ENCODE peak calls at places on chromosomes 2 and 18, in nine cellular contexts. One of them, this sample, is unnamed. For H3K36me3, the result is how much of the 10 kb centered on the place peaks cover.

GRCh38 chr2:70388813-70389212 is 86.9 kb upstream of the FAM136A start:
- DNase-seq in suprapubic skin: no peak
- DNase-seq in heart right ventricle: no peak
- DNase-seq in endothelial cell of umbilical vein: no peak
- DNase-seq in stomach: no peak
- DNase-seq in cardiac muscle cell: no peak
- DNase-seq in uterus: no peak
- DNase-seq in kidney epithelial cell: no peak
- DNase-seq in bronchial epithelial cell: no peak
- DNase-seq in this sample: no peak

GRCh38 chr2:68319397-68320117 is at the start of gene CNRIP1:
- DNase-seq in stomach: peak
- DNase-seq in bronchial epithelial cell: no peak
- DNase-seq in endothelial cell of umbilical vein: peak
- DNase-seq in suprapubic skin: peak
- DNase-seq in cardiac muscle cell: peak
- DNase-seq in heart right ventricle: peak
- DNase-seq in kidney epithelial cell: no peak
- DNase-seq in uterus: peak
- DNase-seq in this sample: peak

GRCh38 chr18:31506024-31506742 is 8.2 kb downstream of the DSG2 start:
- DNase-seq in bronchial epithelial cell: peak
- DNase-seq in kidney epithelial cell: no peak
- DNase-seq in endothelial cell of umbilical vein: peak
- DNase-seq in stomach: no peak
- DNase-seq in suprapubic skin: no peak
- DNase-seq in uterus: no peak
- DNase-seq in cardiac muscle cell: no peak
- DNase-seq in heart right ventricle: no peak
- DNase-seq in this sample: no peak

GRCh38 chr2:235506997-235507615 is 13.3 kb downstream of the AGAP1 start:
- DNase-seq in uterus: no peak
- DNase-seq in cardiac muscle cell: no peak
- DNase-seq in heart right ventricle: no peak
- DNase-seq in kidney epithelial cell: no peak
- DNase-seq in endothelial cell of umbilical vein: no peak
- DNase-seq in bronchial epithelial cell: no peak
- DNase-seq in stomach: no peak
- DNase-seq in suprapubic skin: no peak
- DNase-seq in this sample: no peak

GRCh38 chr18:66156946-66157687 is 406.3 kb downstream of the CDH7 start:
- DNase-seq in kidney epithelial cell: no peak
- DNase-seq in endothelial cell of umbilical vein: no peak
- DNase-seq in cardiac muscle cell: no peak
- DNase-seq in heart right ventricle: no peak
- DNase-seq in stomach: no peak
- DNase-seq in suprapubic skin: no peak
- DNase-seq in uterus: no peak
- DNase-seq in bronchial epithelial cell: no peak
- DNase-seq in this sample: no peak

GRCh38 chr18:2570772-2571199 is 519 bp downstream of the METTL4 start:
- DNase-seq in suprapubic skin: peak
- DNase-seq in heart right ventricle: peak
- DNase-seq in uterus: peak
- DNase-seq in endothelial cell of umbilical vein: no peak
- DNase-seq in cardiac muscle cell: peak
- DNase-seq in kidney epithelial cell: no peak
- DNase-seq in stomach: peak
- DNase-seq in bronchial epithelial cell: peak
- DNase-seq in this sample: peak

GRCh38 chr2:133641497-133641896 is 73.2 kb upstream of the NCKAP5 start:
- DNase-seq in endothelial cell of umbilical vein: no peak
- DNase-seq in suprapubic skin: peak
- DNase-seq in stomach: peak
- DNase-seq in cardiac muscle cell: no peak
- DNase-seq in bronchial epithelial cell: peak
- DNase-seq in heart right ventricle: no peak
- DNase-seq in kidney epithelial cell: no peak
- DNase-seq in uterus: no peak
- DNase-seq in this sample: peak

GRCh38 chr2:161391737-161392506 is 24.2 kb upstream of the TBR1 start:
- DNase-seq in bronchial epithelial cell: no peak
- DNase-seq in heart right ventricle: no peak
- DNase-seq in cardiac muscle cell: no peak
- DNase-seq in uterus: no peak
- DNase-seq in endothelial cell of umbilical vein: no peak
- DNase-seq in kidney epithelial cell: no peak
- DNase-seq in suprapubic skin: no peak
- DNase-seq in stomach: no peak
- DNase-seq in this sample: no peak

GRCh38 chr18:77039196-77040140 is 93.1 kb downstream of the MBP start:
- DNase-seq in uterus: no peak
- DNase-seq in cardiac muscle cell: no peak
- DNase-seq in heart right ventricle: no peak
- DNase-seq in suprapubic skin: no peak
- DNase-seq in stomach: no peak
- DNase-seq in endothelial cell of umbilical vein: no peak
- DNase-seq in kidney epithelial cell: no peak
- DNase-seq in bronchial epithelial cell: peak
- DNase-seq in this sample: no peak

GRCh38 chr2:157444643-157445040 is 753 bp upstream of the CYTIP start:
- DNase-seq in stomach: no peak
- DNase-seq in kidney epithelial cell: no peak
- DNase-seq in heart right ventricle: no peak
- DNase-seq in bronchial epithelial cell: no peak
- DNase-seq in cardiac muscle cell: no peak
- DNase-seq in suprapubic skin: no peak
- DNase-seq in endothelial cell of umbilical vein: no peak
- DNase-seq in uterus: no peak
- DNase-seq in this sample: no peak

GRCh38 chr2:71934595-71935263 is 212.9 kb downstream of the CYP26B1 start:
- DNase-seq in uterus: peak
- DNase-seq in kidney epithelial cell: no peak
- DNase-seq in suprapubic skin: no peak
- DNase-seq in bronchial epithelial cell: no peak
- DNase-seq in endothelial cell of umbilical vein: no peak
- DNase-seq in heart right ventricle: no peak
- DNase-seq in stomach: no peak
- DNase-seq in cardiac muscle cell: no peak
- DNase-seq in this sample: peak

GRCh38 chr2:213166109-213166508 is 14.7 kb upstream of the IKZF2 start:
- DNase-seq in kidney epithelial cell: no peak
- DNase-seq in stomach: no peak
- DNase-seq in suprapubic skin: no peak
- DNase-seq in cardiac muscle cell: no peak
- DNase-seq in bronchial epithelial cell: no peak
- DNase-seq in heart right ventricle: no peak
- DNase-seq in uterus: no peak
- DNase-seq in endothelial cell of umbilical vein: no peak
- DNase-seq in this sample: no peak

GRCh38 chr2:160561551-160562280 is 68.1 kb upstream of the RBMS1 start:
- DNase-seq in endothelial cell of umbilical vein: no peak
- DNase-seq in stomach: no peak
- DNase-seq in bronchial epithelial cell: peak
- DNase-seq in heart right ventricle: no peak
- DNase-seq in uterus: no peak
- DNase-seq in kidney epithelial cell: no peak
- DNase-seq in cardiac muscle cell: no peak
- DNase-seq in suprapubic skin: no peak
- DNase-seq in this sample: no peak

GRCh38 chr2:15974203-15974452 is 33.8 kb downstream of the MYCN start:
- DNase-seq in cardiac muscle cell: no peak
- DNase-seq in stomach: no peak
- DNase-seq in kidney epithelial cell: no peak
- DNase-seq in suprapubic skin: no peak
- DNase-seq in heart right ventricle: no peak
- DNase-seq in uterus: no peak
- DNase-seq in endothelial cell of umbilical vein: no peak
- DNase-seq in bronchial epithelial cell: no peak
- DNase-seq in this sample: no peak

GRCh38 chr2:95158891-95159619 is 593 bp downstream of the ZNF514 start:
- DNase-seq in bronchial epithelial cell: no peak
- DNase-seq in uterus: peak
- DNase-seq in kidney epithelial cell: no peak
- DNase-seq in cardiac muscle cell: peak
- DNase-seq in heart right ventricle: peak
- DNase-seq in suprapubic skin: peak
- DNase-seq in endothelial cell of umbilical vein: peak
- DNase-seq in stomach: peak
- DNase-seq in this sample: peak

GRCh38 chr2:94984964-94985575 is 40.4 kb upstream of the MAL start:
- DNase-seq in heart right ventricle: no peak
- DNase-seq in endothelial cell of umbilical vein: no peak
- DNase-seq in suprapubic skin: no peak
- DNase-seq in stomach: no peak
- DNase-seq in kidney epithelial cell: no peak
- DNase-seq in uterus: no peak
- DNase-seq in bronchial epithelial cell: peak
- DNase-seq in cardiac muscle cell: no peak
- DNase-seq in this sample: no peak

DNA sequence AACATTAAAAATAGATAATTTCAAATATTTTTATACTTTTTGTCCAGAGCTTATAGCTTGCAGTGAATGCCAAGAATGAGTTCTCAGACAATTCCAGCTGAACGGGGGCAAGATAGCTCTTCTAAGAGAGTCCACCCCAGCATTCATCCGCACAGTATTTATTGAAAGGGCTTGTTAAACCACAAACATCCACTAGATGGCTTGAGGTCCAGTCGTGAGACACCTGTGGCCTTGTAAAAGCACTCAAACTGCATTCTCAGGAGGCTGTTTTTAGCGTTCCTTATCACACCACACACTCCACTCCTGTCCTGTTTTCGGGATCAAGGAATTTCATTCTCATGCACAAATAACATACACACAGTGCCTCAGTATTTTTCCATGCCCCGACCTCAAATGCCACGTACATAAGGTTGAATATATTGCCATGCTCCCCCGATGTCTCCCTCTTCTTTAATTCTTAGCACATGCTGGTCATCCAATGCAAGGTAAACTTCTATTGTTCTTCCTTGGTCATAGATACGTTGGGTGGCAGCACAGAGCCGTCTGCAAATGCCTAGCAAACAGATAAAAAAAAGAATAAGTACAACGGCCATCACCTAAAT is 47.4 kb downstream of the DNAJC10 start:
- DNase-seq in stomach: no peak
- DNase-seq in cardiac muscle cell: peak
- DNase-seq in kidney epithelial cell: no peak
- DNase-seq in uterus: no peak
- DNase-seq in heart right ventricle: peak
- DNase-seq in suprapubic skin: no peak
- DNase-seq in bronchial epithelial cell: peak
- DNase-seq in endothelial cell of umbilical vein: peak
- DNase-seq in this sample: no peak
- H3K36me3 ChIP-seq in stomach: under half
- H3K36me3 ChIP-seq in cardiac muscle cell: under half
- H3K36me3 ChIP-seq in kidney epithelial cell: under half
- H3K36me3 ChIP-seq in uterus: under half
- H3K36me3 ChIP-seq in heart right ventricle: half or more
- H3K36me3 ChIP-seq in suprapubic skin: under half
- H3K36me3 ChIP-seq in bronchial epithelial cell: under half
- H3K36me3 ChIP-seq in endothelial cell of umbilical vein: under half
- H3K36me3 ChIP-seq in this sample: under half

GRCh38 chr2:108492364-108492763 is 41.9 kb upstream of the LIMS1 start:
- DNase-seq in stomach: no peak
- DNase-seq in suprapubic skin: no peak
- DNase-seq in endothelial cell of umbilical vein: no peak
- DNase-seq in cardiac muscle cell: no peak
- DNase-seq in bronchial epithelial cell: peak
- DNase-seq in kidney epithelial cell: peak
- DNase-seq in heart right ventricle: no peak
- DNase-seq in uterus: no peak
- DNase-seq in this sample: no peak

GRCh38 chr2:108490506-108491122 is 41.6 kb downstream of the GCC2 start:
- DNase-seq in bronchial epithelial cell: no peak
- DNase-seq in cardiac muscle cell: no peak
- DNase-seq in stomach: no peak
- DNase-seq in suprapubic skin: no peak
- DNase-seq in kidney epithelial cell: no peak
- DNase-seq in endothelial cell of umbilical vein: no peak
- DNase-seq in heart right ventricle: no peak
- DNase-seq in uterus: no peak
- DNase-seq in this sample: no peak

GRCh38 chr2:108491848-108492247 is 42.4 kb upstream of the LIMS1 start:
- DNase-seq in cardiac muscle cell: no peak
- DNase-seq in kidney epithelial cell: no peak
- DNase-seq in suprapubic skin: no peak
- DNase-seq in endothelial cell of umbilical vein: no peak
- DNase-seq in bronchial epithelial cell: no peak
- DNase-seq in stomach: no peak
- DNase-seq in heart right ventricle: no peak
- DNase-seq in uterus: no peak
- DNase-seq in this sample: no peak
- H3K36me3 ChIP-seq in cardiac muscle cell: under half
- H3K36me3 ChIP-seq in kidney epithelial cell: under half
- H3K36me3 ChIP-seq in suprapubic skin: half or more
- H3K36me3 ChIP-seq in endothelial cell of umbilical vein: under half
- H3K36me3 ChIP-seq in bronchial epithelial cell: under half
- H3K36me3 ChIP-seq in stomach: under half
- H3K36me3 ChIP-seq in heart right ventricle: half or more
- H3K36me3 ChIP-seq in uterus: under half
- H3K36me3 ChIP-seq in this sample: under half

GRCh38 chr2:46356993-46357392 is 59.8 kb downstream of the EPAS1 start:
- DNase-seq in uterus: no peak
- DNase-seq in heart right ventricle: no peak
- DNase-seq in bronchial epithelial cell: no peak
- DNase-seq in suprapubic skin: no peak
- DNase-seq in cardiac muscle cell: no peak
- DNase-seq in stomach: no peak
- DNase-seq in endothelial cell of umbilical vein: no peak
- DNase-seq in kidney epithelial cell: no peak
- DNase-seq in this sample: no peak
- H3K36me3 ChIP-seq in uterus: under half
- H3K36me3 ChIP-seq in heart right ventricle: half or more
- H3K36me3 ChIP-seq in bronchial epithelial cell: half or more
- H3K36me3 ChIP-seq in suprapubic skin: half or more
- H3K36me3 ChIP-seq in cardiac muscle cell: under half
- H3K36me3 ChIP-seq in stomach: under half
- H3K36me3 ChIP-seq in endothelial cell of umbilical vein: under half
- H3K36me3 ChIP-seq in kidney epithelial cell: under half
- H3K36me3 ChIP-seq in this sample: under half

DNA sequence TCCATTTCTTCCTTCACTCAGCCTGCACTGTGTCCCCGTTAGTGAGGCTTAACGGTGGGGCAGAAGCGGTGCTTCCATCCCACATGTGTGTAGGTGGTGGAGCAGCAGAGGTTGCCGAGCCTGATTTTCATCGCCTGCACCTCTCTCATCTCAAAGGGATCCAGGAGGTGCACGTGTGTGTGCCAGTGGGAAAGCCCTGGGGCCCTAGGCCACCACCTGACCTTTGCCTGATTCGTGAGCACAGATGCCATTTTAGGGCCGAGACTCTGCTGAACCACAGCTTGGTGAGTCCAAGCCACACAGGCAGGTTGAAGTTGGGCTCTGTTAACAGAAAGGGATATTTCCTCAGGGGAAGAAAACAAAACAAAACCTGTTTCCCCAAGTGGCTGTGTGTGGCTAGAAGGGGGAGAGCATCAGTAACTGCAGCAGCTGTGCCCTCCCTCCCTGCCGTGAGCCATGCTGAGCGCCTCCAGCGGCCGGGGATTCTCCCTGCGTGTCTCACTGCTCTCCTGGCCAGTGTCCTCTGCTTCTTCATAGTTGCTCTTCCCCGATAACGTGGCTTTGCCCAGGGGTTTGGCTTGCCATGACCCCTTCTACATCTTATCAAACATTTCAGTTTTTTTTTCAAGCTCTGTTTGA is 81.5 kb downstream of the MAPRE2 start:
- DNase-seq in uterus: no peak
- DNase-seq in suprapubic skin: no peak
- DNase-seq in endothelial cell of umbilical vein: no peak
- DNase-seq in cardiac muscle cell: peak
- DNase-seq in kidney epithelial cell: no peak
- DNase-seq in stomach: no peak
- DNase-seq in heart right ventricle: no peak
- DNase-seq in bronchial epithelial cell: no peak
- DNase-seq in this sample: no peak
- H3K36me3 ChIP-seq in uterus: under half
- H3K36me3 ChIP-seq in suprapubic skin: under half
- H3K36me3 ChIP-seq in endothelial cell of umbilical vein: under half
- H3K36me3 ChIP-seq in cardiac muscle cell: under half
- H3K36me3 ChIP-seq in kidney epithelial cell: under half
- H3K36me3 ChIP-seq in stomach: under half
- H3K36me3 ChIP-seq in heart right ventricle: under half
- H3K36me3 ChIP-seq in bronchial epithelial cell: under half
- H3K36me3 ChIP-seq in this sample: under half